ENCODE peak calls at places on chromosomes 4 and X, in five cellular contexts. F, S, P, O and I are unnamed samples.

GRCh38 chrX:113157496-113157895 is 316.9 kb upstream of the AMOT start:
- DNase-seq in F (peak), P (no peak), S (no peak), O (no peak), I (no peak)

GRCh38 chr4:90540536-90540935 is 413.3 kb downstream of the CCSER1 start:
- DNase-seq in F (no peak), S (no peak), O (no peak), P (no peak), I (no peak)

GRCh38 chr4:173478884-173479283 is 51.1 kb downstream of the HAND2 start:
- DNase-seq in P (no peak), F (no peak), O (no peak), S (no peak), I (no peak)

GRCh38 chr4:118327554-118328241 is 25.1 kb downstream of the PRSS12 start:
- DNase-seq in F (peak), P (no peak), O (no peak), S (peak), I (peak)

GRCh38 chr4:182015893-182016292 is 227.3 kb upstream of the TENM3 start:
- DNase-seq in P (no peak), O (no peak), S (peak), F (no peak), I (no peak)

GRCh38 chr4:79576480-79576803 is 168.4 kb upstream of the GK2 start:
- DNase-seq in P (no peak), O (no peak), S (peak), F (peak), I (peak)

GRCh38 chr4:69025191-69025998 is 70.9 kb upstream of the UGT2B7 start:
- DNase-seq in O (no peak), S (no peak), P (no peak), F (peak), I (no peak)

GRCh38 chr4:7630559-7631287 is 196.0 kb upstream of the PSAPL1 start:
- DNase-seq in S (peak), F (no peak), P (no peak), O (peak), I (peak)

GRCh38 chr4:102620697-102621497 is 119.7 kb downstream of the NFKB1 start:
- DNase-seq in O (no peak), S (peak), P (no peak), F (peak), I (peak)

GRCh38 chr4:77007358-77008230 is 58.0 kb downstream of the SEPTIN11 start:
- DNase-seq in S (peak), F (no peak), P (no peak), O (no peak), I (peak)

GRCh38 chr4:7434766-7435150 is at the start of gene PSAPL1:
- DNase-seq in S (peak), F (peak), P (no peak), O (no peak), I (peak)

GRCh38 chr4:87819281-87819919 is 13.4 kb upstream of the MEPE start:
- DNase-seq in S (peak), P (no peak), O (no peak), F (no peak), I (peak)

GRCh38 chr4:181078236-181078635 is 1165.0 kb upstream of the TENM3 start:
- DNase-seq in S (peak), P (no peak), F (no peak), O (no peak), I (peak)

GRCh38 chr4:141109983-141110382 is 23.3 kb downstream of the RNF150 start:
- DNase-seq in O (no peak), P (no peak), S (no peak), F (no peak), I (no peak)

GRCh38 chr4:72340803-72341431 is 228.1 kb downstream of the ADAMTS3 start:
- DNase-seq in P (no peak), F (no peak), O (no peak), S (no peak), I (peak)

GRCh38 chr4:165288639-165289428 is 38.6 kb upstream of the MSMO1 start:
- DNase-seq in F (no peak), O (no peak), S (peak), P (no peak), I (peak)

GRCh38 chr4:2266821-2267220 is 4.9 kb upstream of the MXD4 start:
- DNase-seq in S (no peak), F (no peak), O (peak), P (no peak), I (no peak)

GRCh38 chr4:81460115-81460836 is 11.4 kb downstream of the RASGEF1B start:
- DNase-seq in F (no peak), S (no peak), O (no peak), P (no peak), I (no peak)

GRCh38 chr4:89519771-89520170 is 212.2 kb upstream of the GPRIN3 start:
- DNase-seq in P (no peak), O (no peak), S (no peak), F (no peak), I (no peak)

GRCh38 chr4:95129708-95130343 is 372.1 kb downstream of the BMPR1B start:
- DNase-seq in S (peak), F (peak), P (no peak), O (no peak), I (peak)

GRCh38 chrX:103520391-103520790 is 1.1 kb upstream of the RAB40A start:
- DNase-seq in O (no peak), P (no peak), S (peak), F (no peak), I (peak)

GRCh38 chrX:63513825-63514574 is 162.9 kb upstream of the SPIN4 start:
- DNase-seq in S (peak), P (no peak), F (no peak), O (no peak), I (peak)

GRCh38 chr4:176584031-176584430 is 208.7 kb downstream of the VEGFC start:
- DNase-seq in F (no peak), S (peak), P (no peak), O (no peak), I (no peak)

GRCh38 chrX:53056292-53056691 is 7.7 kb downstream of the GPR173 start:
- DNase-seq in O (no peak), S (no peak), P (no peak), F (no peak), I (no peak)

GRCh38 chr4:3462790-3463415 is at the start of gene DOK7:
- DNase-seq in O (peak), S (no peak), F (peak), P (no peak), I (no peak)

GRCh38 chr4:41594439-41594838 is 56.5 kb downstream of the LIMCH1 start:
- DNase-seq in P (no peak), F (no peak), S (peak), O (peak), I (peak)

GRCh38 chr4:74675673-74676279 is 118.5 kb downstream of the BTC start:
- DNase-seq in F (peak), O (no peak), S (peak), P (no peak), I (peak)

GRCh38 chr4:100269446-100269845 is 79.2 kb upstream of the DDIT4L start:
- DNase-seq in S (no peak), P (no peak), F (no peak), O (no peak), I (no peak)

GRCh38 chrX:49610718-49611310 is 12.0 kb downstream of the GAGE1 start:
- DNase-seq in P (no peak), F (peak), O (no peak), S (no peak), I (no peak)

GRCh38 chr4:141575884-141576283 is 60.5 kb upstream of the IL15 start:
- DNase-seq in S (peak), O (no peak), P (no peak), F (no peak), I (peak)

GRCh38 chr4:159002950-159003349 is 99.9 kb upstream of the RAPGEF2 start:
- DNase-seq in S (peak), P (no peak), O (no peak), F (no peak), I (peak)

GRCh38 chrX:39162322-39162721 is 361.1 kb downstream of the MID1IP1 start:
- DNase-seq in O (peak), S (no peak), P (no peak), F (no peak), I (no peak)

GRCh38 chrX:31546130-31546529 is 474.3 kb upstream of the FTHL17 start:
- DNase-seq in P (no peak), S (peak), O (peak), F (no peak), I (peak)